ENCODE peak calls at places on chromosomes 6 and 20, in four cellular contexts. I is HepG2, Z is K562, Y is WTC11. T is an unnamed sample.

GRCh38 chr20:53750827-53751393 is 157.3 kb upstream of the ZNF217 start:
- DNase-seq in Y (no peak), Z (no peak), I (no peak), T (no peak)

GRCh38 chr6:89270951-89271721 is 44.0 kb downstream of the GABRR2 start:
- DNase-seq in I (no peak), Y (no peak), Z (no peak), T (no peak)

GRCh38 chr6:168334072-168334471 is 14.5 kb upstream of the DACT2 start:
- DNase-seq in I (no peak), Y (no peak), Z (no peak), T (no peak)

GRCh38 chr20:49285813-49286494 is 8.1 kb upstream of the ZNFX1 start:
- DNase-seq in Y (no peak), I (no peak), Z (no peak), T (no peak)

GRCh38 chr6:37696220-37696840 is 1.4 kb downstream of the MDGA1 start:
- DNase-seq in Z (no peak), Y (peak), I (no peak), T (no peak)

GRCh38 chr6:84498905-84499304 is 265.5 kb downstream of the TBX18 start:
- DNase-seq in Y (no peak), Z (no peak), I (no peak), T (no peak)

GRCh38 chr6:157586088-157586414 is 205.1 kb downstream of the ZDHHC14 start:
- DNase-seq in Z (no peak), I (no peak), Y (no peak), T (no peak)

GRCh38 chr6:41713161-41713649 is 22.2 kb downstream of the TFEB start:
- DNase-seq in I (no peak), Z (no peak), Y (no peak), T (peak)

GRCh38 chr6:11144393-11144829 is 32.9 kb upstream of the ERVFRD-1 start:
- DNase-seq in Z (peak), I (peak), Y (peak), T (peak)

GRCh38 chr6:82589509-82590206 is 226.0 kb downstream of the TPBG start:
- DNase-seq in Z (no peak), I (peak), Y (peak), T (peak)

GRCh38 chr6:113847435-113847834 is 9.7 kb upstream of the MARCKS start:
- DNase-seq in Z (no peak), I (no peak), Y (no peak), T (no peak)

GRCh38 chr6:157008568-157008967 is 231.4 kb downstream of the ARID1B start:
- DNase-seq in Z (no peak), Y (no peak), I (no peak), T (no peak)

GRCh38 chr20:34493646-34494045 is 22.6 kb upstream of the DYNLRB1 start:
- DNase-seq in I (no peak), Y (no peak), Z (no peak), T (no peak)

GRCh38 chr6:139855741-139856206 is 481.3 kb upstream of the CITED2 start:
- DNase-seq in Z (no peak), Y (no peak), I (no peak), T (no peak)

GRCh38 chr6:36120539-36120938 is 9.8 kb upstream of the MAPK13 start:
- DNase-seq in Y (no peak), Z (no peak), I (no peak), T (no peak)

GRCh38 chr20:34628026-34628425 is 48.9 kb downstream of the PIGU start:
- DNase-seq in I (no peak), Y (no peak), Z (no peak), T (no peak)

GRCh38 chr20:63135411-63135810 is 80.5 kb downstream of the YTHDF1 start:
- DNase-seq in I (no peak), Y (peak), Z (peak), T (no peak)

GRCh38 chr20:25216199-25216945 is 20.9 kb downstream of the ENTPD6 start:
- DNase-seq in Y (no peak), I (no peak), Z (no peak), T (no peak)

GRCh38 chr20:2005359-2005758 is 11.5 kb upstream of the PDYN start:
- DNase-seq in Z (no peak), I (no peak), Y (no peak), T (no peak)

GRCh38 chr6:27250955-27251671 is 3.6 kb downstream of the PRSS16 start:
- DNase-seq in I (no peak), Z (peak), Y (peak), T (peak)

GRCh38 chr6:170073846-170074245 is 217.0 kb downstream of the DLL1 start:
- DNase-seq in Y (no peak), I (no peak), Z (no peak), T (no peak)

GRCh38 chr6:8279094-8279805 is 156.1 kb downstream of the SLC35B3 start:
- DNase-seq in Z (no peak), Y (no peak), I (no peak), T (no peak)

GRCh38 chr6:143673638-143674037 is 4.1 kb upstream of the PHACTR2 start:
- DNase-seq in I (peak), Y (no peak), Z (no peak), T (peak)

GRCh38 chr20:3374296-3374695 is 33.2 kb downstream of the DNAAF9 start:
- DNase-seq in Y (no peak), I (no peak), Z (no peak), T (no peak)

GRCh38 chr6:26025047-26025893 is 62.0 kb upstream of the HFE start:
- DNase-seq in I (peak), Y (no peak), Z (peak), T (peak)

GRCh38 chr6:157592566-157592965 is 211.6 kb downstream of the ZDHHC14 start:
- DNase-seq in Z (peak), I (no peak), Y (no peak), T (no peak)

GRCh38 chr6:31657406-31658157 is 1.9 kb downstream of the APOM start:
- DNase-seq in Z (no peak), I (no peak), Y (no peak), T (no peak)

GRCh38 chr6:135851442-135852271 is at the start of gene PDE7B:
- DNase-seq in I (no peak), Z (no peak), Y (peak), T (peak)

GRCh38 chr6:7401103-7401502 is 11.5 kb downstream of the RIOK1 start:
- DNase-seq in I (no peak), Z (no peak), Y (no peak), T (no peak)

GRCh38 chr6:15715060-15715459 is 52.2 kb upstream of the DTNBP1 start:
- DNase-seq in I (no peak), Z (no peak), Y (no peak), T (no peak)

GRCh38 chr6:35023601-35024000 is 117.5 kb downstream of the TCP11 start:
- DNase-seq in Z (no peak), I (no peak), Y (no peak), T (no peak)

GRCh38 chr6:113953346-113953745 is 17.6 kb downstream of the HDAC2 start:
- DNase-seq in I (no peak), Z (no peak), Y (no peak), T (no peak)

GRCh38 chr6:39881851-39882566 is 52.3 kb downstream of the MOCS1 start:
- DNase-seq in Y (no peak), I (no peak), Z (no peak), T (no peak)

GRCh38 chr6:166343157-166343502 is 785 bp upstream of the SFT2D1 start:
- DNase-seq in Y (no peak), Z (no peak), I (peak), T (no peak)

GRCh38 chr6:47334334-47334733 is 24.6 kb upstream of the TNFRSF21 start:
- DNase-seq in Z (no peak), I (no peak), Y (no peak), T (no peak)

GRCh38 chr20:1857403-1857941 is 37.7 kb upstream of the SIRPA start:
- DNase-seq in I (no peak), Y (no peak), Z (no peak), T (no peak)

GRCh38 chr20:17622851-17623508 is 53.1 kb downstream of the DSTN start:
- DNase-seq in Z (no peak), Y (peak), I (no peak), T (no peak)

GRCh38 chr6:37145443-37145842 is 24.5 kb upstream of the PIM1 start:
- DNase-seq in Z (no peak), I (no peak), Y (no peak), T (no peak)

GRCh38 chr6:46057792-46058191 is 42.1 kb upstream of the CLIC5 start:
- DNase-seq in I (no peak), Z (no peak), Y (no peak), T (no peak)

GRCh38 chr20:3209023-3209945 is at the start of gene ITPA:
- DNase-seq in Y (peak), Z (peak), I (peak), T (peak)

DNA sequence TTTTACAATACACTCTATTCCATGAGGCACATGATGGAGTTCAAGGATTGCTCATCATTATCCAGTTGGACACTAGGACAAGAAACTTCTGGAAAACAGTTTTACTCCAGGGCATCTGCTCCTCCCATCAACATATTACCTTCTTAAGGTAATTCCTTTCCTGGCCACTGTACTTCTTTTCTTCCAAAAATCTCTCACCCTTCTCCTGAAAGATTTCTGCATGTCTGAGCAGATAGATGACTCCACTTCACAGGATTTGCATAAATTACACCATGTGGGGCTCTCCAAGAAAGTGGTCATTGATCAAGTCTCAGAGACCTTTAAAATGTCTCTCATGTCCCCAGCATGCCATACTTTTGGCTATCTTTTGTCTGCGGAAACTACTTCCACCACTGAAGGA is 103.2 kb upstream of the TNFAIP3 start:
- DNase-seq in Y (no peak), Z (no peak), I (no peak), T (no peak)
- TF ChIP-seq NR3C1 in Y (no peak), Z (no peak), I (no peak), T (no peak)

DNA sequence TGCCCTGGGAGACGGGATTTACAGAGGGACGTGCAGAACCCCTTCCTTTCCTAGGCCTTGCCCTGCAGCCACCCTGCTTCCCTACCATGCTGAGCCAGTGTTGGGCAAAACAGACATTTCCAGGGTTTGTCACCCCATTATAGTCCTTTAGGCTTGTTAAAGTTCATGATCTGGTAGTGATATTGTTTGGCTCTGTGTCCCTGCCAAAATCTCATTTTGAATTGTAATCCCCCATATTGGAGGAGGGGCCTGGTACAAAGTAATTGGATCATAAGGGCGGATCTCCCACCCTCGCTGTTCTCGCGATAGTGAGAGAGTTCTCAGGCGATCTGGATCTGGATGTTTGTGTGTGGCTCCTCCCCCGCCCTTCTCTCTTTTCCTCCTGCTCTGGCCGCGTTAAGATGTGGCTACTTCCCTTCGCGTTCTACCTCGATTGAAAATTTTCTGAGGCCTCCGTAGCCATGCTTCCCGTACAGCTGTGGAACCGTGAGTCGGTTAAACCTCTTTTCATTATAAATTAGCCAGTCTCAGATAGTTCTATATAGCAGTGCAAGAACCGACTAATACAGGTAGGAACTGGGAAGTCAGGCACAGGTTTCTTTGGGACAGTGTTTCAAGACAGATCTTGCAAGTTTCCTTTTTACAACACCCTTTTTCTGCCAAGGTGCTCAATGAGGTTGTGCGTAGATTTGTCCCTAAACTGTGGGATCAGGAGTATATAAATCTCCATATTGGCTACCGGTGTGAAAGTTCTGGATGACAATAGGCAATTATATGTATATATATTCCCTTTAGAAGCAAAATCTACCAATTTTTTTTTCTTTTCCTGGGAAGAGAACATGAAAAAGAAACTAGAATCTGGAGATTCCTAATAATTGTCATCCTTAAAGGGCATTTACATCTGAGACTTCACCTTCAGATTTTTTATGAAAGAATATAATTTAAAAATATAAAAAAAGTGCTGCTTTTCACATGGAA is 152.1 kb downstream of the SAMD5 start:
- DNase-seq in Y (peak), I (peak), Z (peak), T (no peak)
- TF ChIP-seq MAX in Y (no peak), I (peak), Z (no peak), T (no peak)

GRCh38 chr6:100446115-100446921 is 18.4 kb downstream of the SIM1 start:
- DNase-seq in Y (no peak), Z (no peak), I (no peak), T (no peak)
- TF ChIP-seq NR3C1 in Y (no peak), Z (no peak), I (no peak), T (no peak)

GRCh38 chr6:138194221-138194620 is 24.1 kb downstream of the PBOV1 start:
- DNase-seq in Z (no peak), I (no peak), Y (no peak), T (no peak)
- TF ChIP-seq MAX in Z (no peak), I (no peak), Y (no peak), T (no peak)

T was measured in A549.